ENCODE peak calls at places on chromosome 7, in four cellular contexts. O is ovary, P is right lobe of liver, F is GM10248. D is an unnamed sample.

GRCh38 chr7:2106920-2107319 is 125.8 kb downstream of the MAD1L1 start:
- DNase-seq in O (no peak), P (peak; percentile 42), F (no peak), D (peak; percentile 92)

GRCh38 chr7:107582906-107583305 is 2.9 kb downstream of the BCAP29 start:
- DNase-seq in O (no peak), P (no peak), F (no peak), D (peak; percentile 11)

GRCh38 chr7:24283900-24284698 is at the start of gene NPY:
- DNase-seq in O (no peak), P (no peak), F (peak; percentile 31), D (no peak)

GRCh38 chr7:41567350-41568114 is 135.4 kb downstream of the INHBA start:
- DNase-seq in O (no peak), P (no peak), F (no peak), D (no peak)

GRCh38 chr7:140704205-140704604 is 7.7 kb downstream of the NDUFB2 start:
- DNase-seq in O (no peak), P (no peak), F (no peak), D (no peak)

GRCh38 chr7:119377-120163 is 72.8 kb upstream of the FAM20C start:
- DNase-seq in O (no peak), P (peak; percentile 72), F (no peak), D (no peak)

GRCh38 chr7:95725170-95725569 is 47.2 kb upstream of the DYNC1I1 start:
- DNase-seq in O (no peak), P (no peak), F (no peak), D (peak; percentile 21)

GRCh38 chr7:86784765-86785164 is 141.1 kb downstream of the GRM3 start:
- DNase-seq in O (no peak), P (no peak), F (no peak), D (no peak)

GRCh38 chr7:18520450-18521235 is 25.1 kb downstream of the HDAC9 start:
- DNase-seq in O (no peak), P (no peak), F (no peak), D (peak; percentile 38)

GRCh38 chr7:35971133-35971995 is 170.5 kb downstream of the SEPTIN7 start:
- DNase-seq in O (no peak), P (no peak), F (peak; percentile 33), D (no peak)
- TF ChIP-seq CTCF in O (no peak), P (peak; percentile 42), F (peak; percentile 29), D (no peak)

DNA sequence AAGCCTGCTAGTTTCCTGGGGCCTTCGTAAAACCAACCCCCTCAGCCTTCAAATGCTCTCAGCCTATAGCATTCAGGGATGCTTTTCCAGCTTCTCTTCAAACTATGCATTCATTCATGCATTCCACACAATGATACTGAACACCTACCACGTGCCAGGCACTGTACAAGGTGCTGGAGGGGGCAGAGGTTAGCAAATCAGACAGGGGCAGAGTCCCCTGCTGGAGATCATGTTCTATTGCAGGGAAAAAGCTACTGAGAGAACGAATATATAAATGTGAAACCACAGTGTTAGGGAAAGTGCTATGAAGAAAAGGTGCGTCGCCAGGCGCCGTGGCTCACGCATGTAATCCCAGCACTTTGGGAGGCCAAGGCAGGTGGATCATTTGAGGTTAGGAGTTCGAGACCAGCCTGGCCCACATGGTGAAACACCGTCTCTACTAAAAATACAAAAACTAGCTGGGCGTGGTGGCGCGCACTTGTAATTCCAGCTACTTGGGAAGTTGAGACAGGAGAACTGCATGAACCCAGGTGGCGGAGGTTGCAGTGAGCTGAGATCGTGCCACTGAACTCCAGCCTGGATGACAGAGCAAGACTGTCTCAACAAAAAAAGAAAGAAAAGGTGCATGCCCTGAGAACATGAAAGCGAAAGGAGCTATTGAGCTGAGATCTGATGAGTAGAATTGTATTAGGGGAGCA is 64.6 kb upstream of the CALN1 start:
- DNase-seq in O (no peak), P (no peak), F (no peak), D (no peak)
- TF ChIP-seq CTCF in O (no peak), P (no peak), F (no peak), D (peak; percentile 14)

GRCh38 chr7:51165337-51165736 is 151.3 kb downstream of the COBL start:
- DNase-seq in O (no peak), P (no peak), F (no peak), D (no peak)
- TF ChIP-seq CTCF in O (no peak), P (no peak), F (no peak), D (no peak)

GRCh38 chr7:143375298-143376034 is 5.7 kb upstream of the ZYX start:
- DNase-seq in O (no peak), P (no peak), F (no peak), D (no peak)

GRCh38 chr7:143374556-143374955 is 6.6 kb upstream of the ZYX start:
- DNase-seq in O (no peak), P (no peak), F (no peak), D (no peak)

GRCh38 chr7:143369678-143370651 is 7.5 kb upstream of the FAM131B start:
- DNase-seq in O (no peak), P (no peak), F (no peak), D (no peak)

GRCh38 chr7:143373255-143373794 is 7.8 kb upstream of the ZYX start:
- DNase-seq in O (no peak), P (no peak), F (no peak), D (no peak)

GRCh38 chr7:143372070-143372469 is 9.1 kb upstream of the ZYX start:
- DNase-seq in O (no peak), P (peak; percentile 76), F (no peak), D (peak; percentile 96)
- TF ChIP-seq CTCF in O (no peak), P (no peak), F (no peak), D (peak; percentile 15)

GRCh38 chr7:143387156-143387975 is 6.2 kb downstream of the ZYX start:
- DNase-seq in O (no peak), P (no peak), F (no peak), D (no peak)
- TF ChIP-seq CTCF in O (no peak), P (no peak), F (no peak), D (no peak)

GRCh38 chr7:7219216-7219615 is 36.9 kb downstream of the C1GALT1 start:
- DNase-seq in O (no peak), P (no peak), F (no peak), D (peak; percentile 17)
- TF ChIP-seq CTCF in O (no peak), P (no peak), F (no peak), D (no peak)

D was measured in MCF 10A.